ENCODE peak calls at places on chromosomes 11 and 22, in ten cellular contexts. J is IMR-90, A is right lobe of liver, W is transverse colon, N is adrenal gland, M is NB4, U is sigmoid colon, B is heart left ventricle, I is Peyer's patch, C is stomach. G is an unnamed sample.

GRCh38 chr11:61543606-61544306 is 35.2 kb downstream of the LRRC10B start:
- DNase-seq in J (peak; percentile 57), A (peak; percentile 67), W (no peak), N (no peak), M (no peak), U (no peak), B (no peak), I (no peak), C (no peak), G (no peak)

GRCh38 chr11:132028380-132029240 is 658.2 kb downstream of the NTM start:
- DNase-seq in J (peak; percentile 73), A (no peak), W (peak; percentile 46), N (no peak), M (peak; percentile 25), U (no peak), B (no peak), I (peak; percentile 70), C (peak; percentile 28), G (no peak)

GRCh38 chr11:76637491-76638266 is 32.9 kb downstream of the LRRC32 start:
- DNase-seq in J (no peak), A (peak; percentile 70), W (peak; percentile 32), N (peak; percentile 60), M (peak; percentile 41), U (peak; percentile 74), B (peak; percentile 77), I (peak; percentile 86), C (no peak), G (peak; percentile 95)

GRCh38 chr11:122207921-122208764 is 92.1 kb upstream of the BLID start:
- DNase-seq in J (peak; percentile 87), A (no peak), W (no peak), N (no peak), M (no peak), U (no peak), B (no peak), I (no peak), C (no peak), G (no peak)

GRCh38 chr11:75577198-75577597 is 15.1 kb downstream of the SERPINH1 start:
- DNase-seq in J (peak; percentile 38), A (no peak), W (peak; percentile 64), N (peak; percentile 78), M (peak; percentile 35), U (no peak), B (no peak), I (peak; percentile 69), C (peak; percentile 52), G (no peak)

GRCh38 chr11:102666331-102666957 is 39.1 kb downstream of the MMP27 start:
- DNase-seq in J (peak; percentile 60), A (no peak), W (peak; percentile 18), N (peak; percentile 23), M (peak; percentile 58), U (no peak), B (no peak), I (peak; percentile 56), C (no peak), G (no peak)

GRCh38 chr11:11045156-11045670 is 187.4 kb upstream of the ZBED5 start:
- DNase-seq in J (no peak), A (no peak), W (no peak), N (no peak), M (no peak), U (no peak), B (no peak), I (no peak), C (no peak), G (no peak)

GRCh38 chr11:100777736-100778135 is 90.6 kb downstream of the ARHGAP42 start:
- DNase-seq in J (no peak), A (no peak), W (peak; percentile 36), N (no peak), M (no peak), U (no peak), B (no peak), I (no peak), C (no peak), G (no peak)

GRCh38 chr11:17752144-17752543 is 17.6 kb downstream of the KCNC1 start:
- DNase-seq in J (no peak), A (no peak), W (no peak), N (no peak), M (no peak), U (no peak), B (no peak), I (no peak), C (no peak), G (peak; percentile 40)

GRCh38 chr22:38862375-38863329 is 9.4 kb downstream of the CBX6 start:
- DNase-seq in J (no peak), A (no peak), W (peak; percentile 33), N (peak; percentile 52), M (no peak), U (peak; percentile 87), B (peak; percentile 66), I (no peak), C (no peak), G (no peak)

GRCh38 chr22:17921871-17922821 is 102.2 kb downstream of the MICAL3 start:
- DNase-seq in J (no peak), A (peak; percentile 80), W (peak; percentile 53), N (no peak), M (no peak), U (no peak), B (peak; percentile 63), I (peak; percentile 42), C (no peak), G (no peak)

GRCh38 chr22:37189011-37189466 is 992 bp upstream of the C1QTNF6 start:
- DNase-seq in J (no peak), A (no peak), W (no peak), N (no peak), M (no peak), U (no peak), B (no peak), I (no peak), C (no peak), G (no peak)

DNA sequence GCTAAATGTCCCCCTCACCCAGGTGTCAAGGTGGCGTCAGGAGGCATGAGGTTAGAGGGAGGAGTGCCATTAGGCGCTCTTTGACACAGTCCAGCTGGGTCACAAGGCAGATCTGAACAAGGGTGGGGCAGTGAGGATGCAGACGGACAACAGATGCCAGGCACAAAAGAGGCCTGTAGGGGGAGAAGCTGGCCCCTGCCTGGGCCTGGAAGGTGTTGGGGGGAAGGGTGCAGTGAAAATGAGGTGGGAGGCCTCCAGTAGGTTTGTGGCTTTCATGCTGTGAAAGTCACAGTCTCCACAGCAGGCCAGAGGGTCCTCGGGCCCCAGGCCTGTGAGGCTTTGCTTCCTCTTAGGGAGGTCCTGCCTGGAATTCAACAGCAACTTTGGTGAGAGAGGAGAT is 85.0 kb upstream of the PLET1 start:
- DNase-seq in J (no peak), A (no peak), W (no peak), N (no peak), M (peak; percentile 15), U (no peak), B (no peak), I (peak; percentile 36), C (no peak), G (no peak)
- TF ChIP-seq CTCF in J (no peak), A (no peak), W (no peak), N (no peak), M (peak; percentile 28), U (no peak), B (no peak), I (no peak), C (no peak), G (no peak)

GRCh38 chr11:1899686-1900085 is 8.0 kb upstream of the PRR33 start:
- DNase-seq in J (no peak), A (no peak), W (no peak), N (no peak), M (no peak), U (no peak), B (no peak), I (no peak), C (no peak), G (no peak)

GRCh38 chr11:1893581-1894359 is 2.1 kb upstream of the PRR33 start:
- DNase-seq in J (peak; percentile 12), A (no peak), W (no peak), N (no peak), M (no peak), U (no peak), B (no peak), I (no peak), C (no peak), G (no peak)

GRCh38 chr11:1899100-1899499 is 7.4 kb upstream of the PRR33 start:
- DNase-seq in J (no peak), A (no peak), W (no peak), N (no peak), M (no peak), U (no peak), B (no peak), I (no peak), C (no peak), G (no peak)

GRCh38 chr11:1896468-1896867 is 4.8 kb upstream of the PRR33 start:
- DNase-seq in J (no peak), A (no peak), W (no peak), N (no peak), M (no peak), U (no peak), B (no peak), I (no peak), C (no peak), G (no peak)

DNA sequence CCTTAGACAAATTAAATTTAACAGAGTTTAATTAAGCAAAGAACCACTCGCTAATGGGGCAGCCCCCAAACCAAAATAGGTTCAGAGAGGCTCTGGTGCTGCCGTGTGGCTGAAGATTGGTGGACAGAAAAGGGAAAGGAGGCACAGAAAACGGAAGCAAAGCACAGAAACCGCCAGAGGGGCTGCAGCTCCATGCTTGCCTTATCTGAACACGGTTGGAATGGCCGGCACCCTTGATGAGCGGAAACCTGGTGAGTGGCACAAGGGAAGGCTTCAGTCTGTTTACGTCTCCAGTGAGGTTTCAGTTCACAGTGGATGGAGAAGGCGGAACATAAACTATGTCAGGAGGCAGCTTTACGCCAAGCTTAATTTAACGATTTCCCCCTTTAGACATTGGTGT is 5.2 kb upstream of the PRR33 start:
- DNase-seq in J (no peak), A (no peak), W (no peak), N (no peak), M (no peak), U (no peak), B (no peak), I (no peak), C (no peak), G (no peak)
- TF ChIP-seq POLR2A in J (no peak), A (no peak), W (no peak), N (no peak), M (no peak), U (no peak), B (no peak), I (no peak), C (no peak), G (no peak)

GRCh38 chr11:66846671-66847091 is 3.4 kb downstream of the RCE1 start:
- DNase-seq in J (no peak), A (peak; percentile 50), W (no peak), N (no peak), M (no peak), U (peak; percentile 56), B (no peak), I (peak; percentile 37), C (peak; percentile 24), G (peak; percentile 74)
- TF ChIP-seq CTCF in J (no peak), A (no peak), W (no peak), N (no peak), M (no peak), U (no peak), B (no peak), I (no peak), C (no peak), G (no peak)

GRCh38 chr11:1718326-1718725 is 21.3 kb downstream of the KRTAP5-6 start:
- DNase-seq in J (no peak), A (peak; percentile 23), W (no peak), N (no peak), M (no peak), U (no peak), B (no peak), I (peak; percentile 29), C (no peak), G (no peak)
- TF ChIP-seq POLR2A in J (no peak), A (no peak), W (no peak), N (no peak), M (no peak), U (no peak), B (no peak), I (no peak), C (no peak), G (no peak)

G was measured in spleen.